ENCODE peak calls at places on chromosomes 5 and 9, in seven cellular contexts. One of them, this sample, is unnamed.
A peak's percentile ranks its signal among the peaks of the same experiment; 100 is the strongest.

GRCh38 chr9:137499416-137499815 is 40.3 kb upstream of the NSMF start:
- DNase-seq in lower lobe of right lung: no peak
- DNase-seq in fibroblast of the aortic adventitia: no peak
- DNase-seq in Peyer's patch: no peak
- DNase-seq in heart left ventricle: no peak
- DNase-seq in body of pancreas: no peak
- DNase-seq in BJ: no peak
- DNase-seq in this sample: no peak

GRCh38 chr9:136441191-136441680 is 1.6 kb upstream of the INPP5E start:
- DNase-seq in lower lobe of right lung: no peak
- DNase-seq in fibroblast of the aortic adventitia: no peak
- DNase-seq in Peyer's patch: no peak
- DNase-seq in heart left ventricle: no peak
- DNase-seq in body of pancreas: no peak
- DNase-seq in BJ: no peak
- DNase-seq in this sample: peak; percentile 32

GRCh38 chr9:36396985-36397384 is 3.1 kb downstream of the RNF38 start:
- DNase-seq in lower lobe of right lung: no peak
- DNase-seq in fibroblast of the aortic adventitia: no peak
- DNase-seq in Peyer's patch: peak; percentile 53
- DNase-seq in heart left ventricle: no peak
- DNase-seq in body of pancreas: no peak
- DNase-seq in BJ: no peak
- DNase-seq in this sample: no peak

GRCh38 chr9:117625154-117625553 is 79.0 kb upstream of the TLR4 start:
- DNase-seq in lower lobe of right lung: no peak
- DNase-seq in fibroblast of the aortic adventitia: no peak
- DNase-seq in Peyer's patch: no peak
- DNase-seq in heart left ventricle: no peak
- DNase-seq in body of pancreas: no peak
- DNase-seq in BJ: no peak
- DNase-seq in this sample: no peak

GRCh38 chr5:181223041-181223728 is at the start of gene TRIM41:
- DNase-seq in lower lobe of right lung: peak; percentile 99
- DNase-seq in fibroblast of the aortic adventitia: peak; percentile 98
- DNase-seq in Peyer's patch: peak; percentile 100
- DNase-seq in heart left ventricle: peak; percentile 99
- DNase-seq in body of pancreas: peak; percentile 97
- DNase-seq in BJ: peak; percentile 85
- DNase-seq in this sample: peak; percentile 99

GRCh38 chr5:15009420-15009819 is 137.8 kb upstream of the ANKH start:
- DNase-seq in lower lobe of right lung: no peak
- DNase-seq in fibroblast of the aortic adventitia: peak; percentile 87
- DNase-seq in Peyer's patch: peak; percentile 57
- DNase-seq in heart left ventricle: no peak
- DNase-seq in body of pancreas: peak; percentile 58
- DNase-seq in BJ: no peak
- DNase-seq in this sample: peak; percentile 87

GRCh38 chr9:130780865-130781504 is 54.1 kb upstream of the ABL1 start:
- DNase-seq in lower lobe of right lung: no peak
- DNase-seq in fibroblast of the aortic adventitia: peak; percentile 100
- DNase-seq in Peyer's patch: peak; percentile 65
- DNase-seq in heart left ventricle: peak; percentile 79
- DNase-seq in body of pancreas: peak; percentile 37
- DNase-seq in BJ: peak; percentile 83
- DNase-seq in this sample: peak; percentile 99

GRCh38 chr5:19655587-19655986 is 332.4 kb downstream of the CDH18 start:
- DNase-seq in lower lobe of right lung: no peak
- DNase-seq in fibroblast of the aortic adventitia: no peak
- DNase-seq in Peyer's patch: no peak
- DNase-seq in heart left ventricle: no peak
- DNase-seq in body of pancreas: no peak
- DNase-seq in BJ: no peak
- DNase-seq in this sample: no peak

GRCh38 chr5:43040287-43041098 is at the start of gene ANXA2R:
- DNase-seq in lower lobe of right lung: peak; percentile 90
- DNase-seq in fibroblast of the aortic adventitia: peak; percentile 96
- DNase-seq in Peyer's patch: peak; percentile 98
- DNase-seq in heart left ventricle: peak; percentile 88
- DNase-seq in body of pancreas: peak; percentile 76
- DNase-seq in BJ: peak; percentile 67
- DNase-seq in this sample: peak; percentile 97

GRCh38 chr5:56479701-56480304 is 246.7 kb upstream of the ANKRD55 start:
- DNase-seq in lower lobe of right lung: no peak
- DNase-seq in fibroblast of the aortic adventitia: no peak
- DNase-seq in Peyer's patch: peak; percentile 56
- DNase-seq in heart left ventricle: no peak
- DNase-seq in body of pancreas: no peak
- DNase-seq in BJ: no peak
- DNase-seq in this sample: no peak

GRCh38 chr5:61280205-61280604 is 51.9 kb upstream of the ZSWIM6 start:
- DNase-seq in lower lobe of right lung: no peak
- DNase-seq in fibroblast of the aortic adventitia: peak; percentile 77
- DNase-seq in Peyer's patch: peak; percentile 62
- DNase-seq in heart left ventricle: peak; percentile 32
- DNase-seq in body of pancreas: peak; percentile 31
- DNase-seq in BJ: no peak
- DNase-seq in this sample: peak; percentile 91

GRCh38 chr5:156402387-156402921 is 75.5 kb downstream of the SGCD start:
- DNase-seq in lower lobe of right lung: no peak
- DNase-seq in fibroblast of the aortic adventitia: no peak
- DNase-seq in Peyer's patch: peak; percentile 85
- DNase-seq in heart left ventricle: no peak
- DNase-seq in body of pancreas: no peak
- DNase-seq in BJ: no peak
- DNase-seq in this sample: no peak

GRCh38 chr9:86545085-86545484 is 190.9 kb upstream of the TUT7 start:
- DNase-seq in lower lobe of right lung: no peak
- DNase-seq in fibroblast of the aortic adventitia: no peak
- DNase-seq in Peyer's patch: no peak
- DNase-seq in heart left ventricle: no peak
- DNase-seq in body of pancreas: no peak
- DNase-seq in BJ: no peak
- DNase-seq in this sample: no peak

GRCh38 chr5:167730121-167730520 is 561.3 kb upstream of the WWC1 start:
- DNase-seq in lower lobe of right lung: no peak
- DNase-seq in fibroblast of the aortic adventitia: peak; percentile 94
- DNase-seq in Peyer's patch: no peak
- DNase-seq in heart left ventricle: no peak
- DNase-seq in body of pancreas: no peak
- DNase-seq in BJ: peak; percentile 87
- DNase-seq in this sample: peak; percentile 95

GRCh38 chr5:122142480-122142879 is 13.1 kb downstream of the ZNF474 start:
- DNase-seq in lower lobe of right lung: no peak
- DNase-seq in fibroblast of the aortic adventitia: no peak
- DNase-seq in Peyer's patch: no peak
- DNase-seq in heart left ventricle: no peak
- DNase-seq in body of pancreas: no peak
- DNase-seq in BJ: peak; percentile 73
- DNase-seq in this sample: no peak

GRCh38 chr9:97327562-97327961 is 20.1 kb downstream of the CCDC180 start:
- DNase-seq in lower lobe of right lung: no peak
- DNase-seq in fibroblast of the aortic adventitia: no peak
- DNase-seq in Peyer's patch: no peak
- DNase-seq in heart left ventricle: no peak
- DNase-seq in body of pancreas: no peak
- DNase-seq in BJ: no peak
- DNase-seq in this sample: no peak

GRCh38 chr5:120304653-120305052 is 159.4 kb upstream of the PRR16 start:
- DNase-seq in lower lobe of right lung: no peak
- DNase-seq in fibroblast of the aortic adventitia: peak; percentile 76
- DNase-seq in Peyer's patch: no peak
- DNase-seq in heart left ventricle: no peak
- DNase-seq in body of pancreas: no peak
- DNase-seq in BJ: peak; percentile 77
- DNase-seq in this sample: peak; percentile 77

GRCh38 chr9:114516913-114517312 is 11.6 kb upstream of the WHRN start:
- DNase-seq in lower lobe of right lung: no peak
- DNase-seq in fibroblast of the aortic adventitia: no peak
- DNase-seq in Peyer's patch: no peak
- DNase-seq in heart left ventricle: no peak
- DNase-seq in body of pancreas: no peak
- DNase-seq in BJ: no peak
- DNase-seq in this sample: peak; percentile 73

GRCh38 chr5:58248221-58248620 is 211.7 kb downstream of the PLK2 start:
- DNase-seq in lower lobe of right lung: no peak
- DNase-seq in fibroblast of the aortic adventitia: no peak
- DNase-seq in Peyer's patch: no peak
- DNase-seq in heart left ventricle: no peak
- DNase-seq in body of pancreas: no peak
- DNase-seq in BJ: no peak
- DNase-seq in this sample: no peak

GRCh38 chr5:134252671-134253070 is 26.8 kb upstream of the PPP2CA start:
- DNase-seq in lower lobe of right lung: no peak
- DNase-seq in fibroblast of the aortic adventitia: peak; percentile 80
- DNase-seq in Peyer's patch: no peak
- DNase-seq in heart left ventricle: no peak
- DNase-seq in body of pancreas: no peak
- DNase-seq in BJ: peak; percentile 59
- DNase-seq in this sample: peak; percentile 62

GRCh38 chr9:98117984-98118639 is 910 bp downstream of the TRIM14 start:
- DNase-seq in lower lobe of right lung: no peak
- DNase-seq in fibroblast of the aortic adventitia: no peak
- DNase-seq in Peyer's patch: peak; percentile 91
- DNase-seq in heart left ventricle: no peak
- DNase-seq in body of pancreas: peak; percentile 54
- DNase-seq in BJ: no peak
- DNase-seq in this sample: peak; percentile 19

GRCh38 chr5:159097461-159098284 is 2.0 kb downstream of the EBF1 start:
- DNase-seq in lower lobe of right lung: peak; percentile 46
- DNase-seq in fibroblast of the aortic adventitia: peak; percentile 71
- DNase-seq in Peyer's patch: peak; percentile 67
- DNase-seq in heart left ventricle: peak; percentile 46
- DNase-seq in body of pancreas: no peak
- DNase-seq in BJ: no peak
- DNase-seq in this sample: peak; percentile 69

GRCh38 chr5:125746936-125747335 is 676.3 kb upstream of the GRAMD2B start:
- DNase-seq in lower lobe of right lung: no peak
- DNase-seq in fibroblast of the aortic adventitia: no peak
- DNase-seq in Peyer's patch: no peak
- DNase-seq in heart left ventricle: no peak
- DNase-seq in body of pancreas: no peak
- DNase-seq in BJ: no peak
- DNase-seq in this sample: no peak

DNA sequence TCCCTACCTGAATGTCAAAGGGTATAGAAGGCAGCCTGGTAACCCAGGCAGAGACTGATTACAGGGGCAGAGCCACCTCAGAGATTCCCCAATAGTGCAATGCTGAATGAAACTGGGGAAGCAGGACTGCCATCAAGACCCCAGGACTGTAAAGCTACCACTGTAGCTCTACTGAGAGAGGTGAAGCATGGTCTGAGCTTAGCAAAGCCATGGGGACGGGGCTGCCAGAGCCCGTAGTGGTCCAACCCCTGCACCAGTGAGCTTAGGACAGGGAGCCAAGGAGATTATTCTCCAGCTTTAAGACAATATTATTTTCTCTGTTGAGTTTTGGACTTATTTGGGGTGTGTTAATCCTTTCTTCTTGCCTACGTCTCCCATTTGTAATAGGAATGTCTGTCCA is 679.3 kb upstream of the GRAMD2B start:
- DNase-seq in lower lobe of right lung: no peak
- DNase-seq in fibroblast of the aortic adventitia: no peak
- DNase-seq in Peyer's patch: no peak
- DNase-seq in heart left ventricle: no peak
- DNase-seq in body of pancreas: no peak
- DNase-seq in BJ: no peak
- DNase-seq in this sample: no peak
- TF ChIP-seq CTCF in lower lobe of right lung: no peak
- TF ChIP-seq CTCF in fibroblast of the aortic adventitia: no peak
- TF ChIP-seq CTCF in Peyer's patch: no peak
- TF ChIP-seq CTCF in heart left ventricle: no peak
- TF ChIP-seq CTCF in body of pancreas: no peak
- TF ChIP-seq CTCF in BJ: no peak
- TF ChIP-seq CTCF in this sample: no peak

GRCh38 chr5:2753452-2754409 is 2.3 kb upstream of the IRX2 start:
- DNase-seq in lower lobe of right lung: no peak
- DNase-seq in fibroblast of the aortic adventitia: no peak
- DNase-seq in Peyer's patch: no peak
- DNase-seq in heart left ventricle: no peak
- DNase-seq in body of pancreas: no peak
- DNase-seq in BJ: no peak
- DNase-seq in this sample: no peak
- H3K4me3 ChIP-seq in lower lobe of right lung: peak overlapping the region; percentile 55
- H3K4me3 ChIP-seq in fibroblast of the aortic adventitia: no peak overlapping the region
- H3K4me3 ChIP-seq in Peyer's patch: no peak overlapping the region
- H3K4me3 ChIP-seq in heart left ventricle: no peak overlapping the region
- H3K4me3 ChIP-seq in body of pancreas: no peak overlapping the region
- H3K4me3 ChIP-seq in BJ: peak overlapping the region; percentile 72
- H3K4me3 ChIP-seq in this sample: no peak overlapping the region

DNA sequence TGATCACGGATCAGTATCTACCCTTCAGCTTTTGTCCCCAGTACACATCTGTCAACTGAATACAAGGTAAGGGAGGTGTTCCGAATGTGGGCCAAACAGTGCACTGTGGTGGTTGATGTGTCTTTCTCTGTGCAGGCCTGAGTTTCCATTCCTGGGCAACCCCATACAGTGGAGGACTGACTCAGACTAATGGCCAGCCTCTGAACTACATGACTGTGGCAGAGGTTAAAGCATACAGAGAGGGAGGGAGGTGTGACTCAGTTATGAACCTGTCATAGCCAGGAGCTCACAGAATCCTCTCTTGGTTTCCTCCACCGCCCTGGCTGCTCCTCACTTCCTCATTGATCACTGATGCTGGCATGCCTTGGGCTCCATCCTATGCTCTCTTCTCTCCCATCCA is 136.4 kb upstream of the TAS2R1 start:
- DNase-seq in lower lobe of right lung: no peak
- DNase-seq in fibroblast of the aortic adventitia: peak; percentile 28
- DNase-seq in Peyer's patch: no peak
- DNase-seq in heart left ventricle: no peak
- DNase-seq in body of pancreas: no peak
- DNase-seq in BJ: no peak
- DNase-seq in this sample: peak; percentile 55
- TF ChIP-seq CTCF in lower lobe of right lung: no peak
- TF ChIP-seq CTCF in fibroblast of the aortic adventitia: peak; percentile 26
- TF ChIP-seq CTCF in Peyer's patch: no peak
- TF ChIP-seq CTCF in heart left ventricle: no peak
- TF ChIP-seq CTCF in body of pancreas: no peak
- TF ChIP-seq CTCF in BJ: peak; percentile 16
- TF ChIP-seq CTCF in this sample: peak; percentile 17

DNA sequence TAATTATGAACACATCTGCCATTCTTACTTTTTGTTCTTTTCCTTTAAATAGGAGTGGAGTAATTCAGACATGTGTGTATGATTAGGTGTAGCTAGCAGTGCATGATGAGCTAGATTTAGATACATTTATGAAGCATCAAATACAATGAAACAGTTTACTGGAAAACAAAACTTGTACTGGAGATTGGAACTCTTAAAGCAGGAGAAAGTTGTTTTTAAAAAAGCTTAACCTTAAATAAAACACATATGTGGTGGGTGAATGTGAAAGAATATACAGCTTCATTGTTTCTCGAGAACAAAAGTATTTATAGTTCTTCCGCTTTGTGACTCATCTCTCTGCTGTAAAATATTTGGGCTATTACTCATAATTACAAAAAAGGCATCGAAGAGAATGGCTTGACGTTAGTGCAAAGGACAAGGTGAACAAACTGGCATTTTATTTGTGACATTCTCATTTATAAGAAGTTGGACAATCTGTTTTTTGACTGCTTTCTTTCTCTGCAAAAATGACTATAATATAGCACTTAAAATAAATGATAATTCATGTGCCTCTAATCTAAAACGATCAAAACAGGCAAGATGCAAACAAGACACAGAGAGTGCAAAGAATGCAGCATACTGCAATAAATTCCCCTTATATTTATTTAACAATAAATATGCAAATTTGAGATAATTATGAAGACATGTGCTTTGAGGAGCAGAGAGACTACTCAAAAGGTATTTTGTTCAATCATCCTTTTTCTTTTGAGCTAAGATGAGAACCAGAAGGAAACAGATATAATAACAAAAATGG is 478.8 kb downstream of the CETN3 start:
- DNase-seq in lower lobe of right lung: no peak
- DNase-seq in fibroblast of the aortic adventitia: peak; percentile 83
- DNase-seq in Peyer's patch: no peak
- DNase-seq in heart left ventricle: no peak
- DNase-seq in body of pancreas: no peak
- DNase-seq in BJ: peak; percentile 44
- DNase-seq in this sample: peak; percentile 83
- H3K4me3 ChIP-seq in lower lobe of right lung: no peak overlapping the region
- H3K4me3 ChIP-seq in fibroblast of the aortic adventitia: peak overlapping the region; percentile 26
- H3K4me3 ChIP-seq in Peyer's patch: no peak overlapping the region
- H3K4me3 ChIP-seq in heart left ventricle: no peak overlapping the region
- H3K4me3 ChIP-seq in body of pancreas: no peak overlapping the region
- H3K4me3 ChIP-seq in BJ: no peak overlapping the region
- H3K4me3 ChIP-seq in this sample: no peak overlapping the region